ENCODE peak calls at places on chromosomes 12 and 14, in four cellular contexts. U is OCI-LY7, H is PC-9, K is fibroblast of lung. Y is an unnamed sample.
A peak's percentile ranks its signal among the peaks of the same experiment; 100 is the strongest.

GRCh38 chr12:32586390-32586789 is 92.7 kb upstream of the DNM1L start:
- DNase-seq in U (no peak), H (no peak), K (peak; percentile 22), Y (no peak)

GRCh38 chr14:105537580-105538474 is 11.4 kb downstream of the TMEM121 start:
- DNase-seq in U (peak; percentile 66), H (peak; percentile 57), K (no peak), Y (peak; percentile 89)

GRCh38 chr14:73732006-73732405 is 17.8 kb upstream of the PNMA1 start:
- DNase-seq in U (no peak), H (no peak), K (no peak), Y (no peak)

GRCh38 chr12:75766263-75767160 is 255.1 kb upstream of the KRR1 start:
- DNase-seq in U (no peak), H (peak; percentile 40), K (peak; percentile 70), Y (no peak)

GRCh38 chr12:132740652-132741051 is 21.0 kb downstream of the ANKLE2 start:
- DNase-seq in U (no peak), H (no peak), K (no peak), Y (no peak)

GRCh38 chr14:23984891-23985607 is 3.7 kb upstream of the DHRS4L2 start:
- DNase-seq in U (no peak), H (no peak), K (peak; percentile 91), Y (no peak)

GRCh38 chr12:56160160-56160763 is 2.1 kb downstream of the MYL6 start:
- DNase-seq in U (peak; percentile 28), H (no peak), K (no peak), Y (no peak)

GRCh38 chr12:1590083-1590979 is 4.0 kb downstream of the FBXL14 start:
- DNase-seq in U (no peak), H (peak; percentile 8), K (peak; percentile 78), Y (no peak)

GRCh38 chr14:70660967-70661871 is 19.5 kb downstream of the TTC9 start:
- DNase-seq in U (peak; percentile 82), H (no peak), K (no peak), Y (no peak)

GRCh38 chr12:109759076-109759420 is 45.4 kb downstream of the FAM222A start:
- DNase-seq in U (no peak), H (no peak), K (no peak), Y (no peak)

GRCh38 chr12:53932915-53933314 is 5.7 kb upstream of the HOXC13 start:
- DNase-seq in U (no peak), H (no peak), K (no peak), Y (no peak)

GRCh38 chr14:101709533-101709881 is 52.0 kb upstream of the PPP2R5C start:
- DNase-seq in U (no peak), H (no peak), K (no peak), Y (no peak)

GRCh38 chr12:57452181-57452936 is 2.7 kb upstream of the INHBE start:
- DNase-seq in U (no peak), H (no peak), K (peak; percentile 86), Y (no peak)

GRCh38 chr12:52993558-52993869 is 12.7 kb upstream of the EIF4B start:
- DNase-seq in U (no peak), H (peak; percentile 25), K (no peak), Y (no peak)

GRCh38 chr12:75666980-75667359 is 155.6 kb upstream of the KRR1 start:
- DNase-seq in U (no peak), H (no peak), K (peak; percentile 67), Y (no peak)

GRCh38 chr14:71523630-71524320 is 408.5 kb upstream of the RGS6 start:
- DNase-seq in U (no peak), H (no peak), K (peak; percentile 43), Y (no peak)

GRCh38 chr12:43789941-43790340 is 16.2 kb downstream of the TWF1 start:
- DNase-seq in U (no peak), H (no peak), K (peak; percentile 63), Y (no peak)

GRCh38 chr12:7695159-7695930 is at the start of gene GDF3:
- DNase-seq in U (no peak), H (no peak), K (peak; percentile 2), Y (no peak)

GRCh38 chr12:52847335-52848102 is 1.3 kb downstream of the KRT78 start:
- DNase-seq in U (no peak), H (peak; percentile 89), K (no peak), Y (no peak)

GRCh38 chr12:57149309-57149900 is 2.0 kb upstream of the LRP1-AS start:
- DNase-seq in U (no peak), H (no peak), K (peak; percentile 87), Y (no peak)

GRCh38 chr12:89883630-89884364 is 175.2 kb upstream of the ATP2B1 start:
- DNase-seq in U (no peak), H (no peak), K (no peak), Y (no peak)

GRCh38 chr12:6452245-6452731 is 446 bp downstream of the TAPBPL start:
- DNase-seq in U (no peak), H (no peak), K (no peak), Y (peak; percentile 67)

GRCh38 chr14:28773917-28774691 is 7.5 kb downstream of the FOXG1 start:
- DNase-seq in U (no peak), H (no peak), K (peak; percentile 55), Y (no peak)

GRCh38 chr12:31518680-31519227 is 72.2 kb downstream of the DENND5B start:
- DNase-seq in U (peak; percentile 33), H (peak; percentile 82), K (peak; percentile 100), Y (peak; percentile 45)

GRCh38 chr12:98595152-98595988 is 1.9 kb downstream of the SLC25A3 start:
- DNase-seq in U (no peak), H (no peak), K (peak; percentile 77), Y (peak; percentile 51)

GRCh38 chr12:98592825-98593322 is 612 bp upstream of the SLC25A3 start:
- DNase-seq in U (no peak), H (no peak), K (no peak), Y (no peak)

GRCh38 chr12:98593351-98594049 is at the start of gene SLC25A3:
- DNase-seq in U (peak; percentile 99), H (peak; percentile 91), K (peak; percentile 99), Y (peak; percentile 99)

GRCh38 chr12:98591209-98591608 is 2.3 kb upstream of the SLC25A3 start:
- DNase-seq in U (peak; percentile 43), H (no peak), K (peak; percentile 28), Y (peak; percentile 51)

GRCh38 chr12:98594050-98594853 is 766 bp downstream of the SLC25A3 start:
- DNase-seq in U (peak; percentile 33), H (no peak), K (peak; percentile 38), Y (peak; percentile 60)
- H2AFZ ChIP-seq in U (no peak overlapping the region), H (peak overlapping the region; percentile 77), K (no peak overlapping the region), Y (no peak overlapping the region)

GRCh38 chr14:67962215-67962644 is 142.7 kb downstream of the RAD51B start:
- DNase-seq in U (peak; percentile 80), H (no peak), K (no peak), Y (peak; percentile 82)
- H2AFZ ChIP-seq in U (no peak overlapping the region), H (no peak overlapping the region), K (no peak overlapping the region), Y (no peak overlapping the region)

GRCh38 chr14:89330236-89331002 is 86.6 kb downstream of the FOXN3 start:
- DNase-seq in U (no peak), H (no peak), K (peak; percentile 96), Y (no peak)
- H2AFZ ChIP-seq in U (no peak overlapping the region), H (no peak overlapping the region), K (no peak overlapping the region), Y (no peak overlapping the region)

GRCh38 chr12:104177336-104177662 is 38.3 kb upstream of the TXNRD1 start:
- DNase-seq in U (no peak), H (no peak), K (no peak), Y (no peak)
- H2AFZ ChIP-seq in U (no peak overlapping the region), H (no peak overlapping the region), K (no peak overlapping the region), Y (no peak overlapping the region)

GRCh38 chr12:119649202-119649808 is 18.6 kb upstream of the PRKAB1 start:
- DNase-seq in U (peak; percentile 24), H (no peak), K (no peak), Y (peak; percentile 72)
- H2AFZ ChIP-seq in U (no peak overlapping the region), H (no peak overlapping the region), K (no peak overlapping the region), Y (no peak overlapping the region)

GRCh38 chr12:122123051-122123760 is 44.6 kb downstream of the MLXIP start:
- DNase-seq in U (peak; percentile 78), H (peak; percentile 70), K (peak; percentile 72), Y (peak; percentile 90)
- H2AFZ ChIP-seq in U (no peak overlapping the region), H (no peak overlapping the region), K (no peak overlapping the region), Y (no peak overlapping the region)

DNA sequence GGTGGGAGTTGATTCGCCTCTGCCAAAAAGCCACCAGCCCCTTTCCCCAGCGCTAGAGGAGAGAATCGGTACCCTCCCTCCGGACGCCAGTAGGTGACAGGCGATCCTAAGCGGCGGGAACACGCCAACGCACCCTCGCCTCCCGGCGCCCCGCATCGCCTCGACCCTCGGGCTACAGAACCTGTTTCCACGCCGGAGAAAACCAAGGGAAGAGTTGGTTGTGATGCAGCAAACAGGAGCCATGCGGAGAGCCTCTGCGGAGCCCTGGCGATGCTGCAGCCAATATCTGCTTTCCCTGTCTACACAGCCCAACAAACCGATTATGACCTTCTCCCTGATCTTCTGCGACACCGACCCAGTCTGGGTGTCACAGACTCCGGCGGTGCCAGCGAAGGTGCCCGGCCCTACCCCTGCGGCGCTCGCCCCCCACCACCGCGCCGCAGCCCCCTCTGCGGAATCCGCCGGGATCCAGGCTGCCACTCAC is 523 bp downstream of the PRICKLE1 start:
- DNase-seq in U (peak; percentile 11), H (peak; percentile 49), K (peak; percentile 48), Y (no peak)
- H2AFZ ChIP-seq in U (no peak overlapping the region), H (peak overlapping the region; percentile 82), K (peak overlapping the region; percentile 39), Y (no peak overlapping the region)

GRCh38 chr14:91323671-91324605 is 79.4 kb upstream of the GPR68 start:
- DNase-seq in U (peak; percentile 88), H (peak; percentile 38), K (peak; percentile 68), Y (peak; percentile 96)
- H2AFZ ChIP-seq in U (peak overlapping the region; percentile 37), H (no peak overlapping the region), K (peak overlapping the region; percentile 11), Y (peak overlapping the region; percentile 90)